ENCODE peak calls at places on chromosomes 7 and 10, in four cellular contexts. S, I, P and M are unnamed samples.

GRCh38 chr7:2123360-2123759 is 109.4 kb downstream of the MAD1L1 start:
- DNase-seq in I (peak; percentile 54), S (no peak), P (no peak), M (peak; percentile 94)

GRCh38 chr10:48506147-48506917 is 98.5 kb downstream of the ARHGAP22 start:
- DNase-seq in P (no peak), I (no peak), S (peak; percentile 34), M (no peak)

GRCh38 chr7:5622746-5623145 is 158.7 kb downstream of the RNF216 start:
- DNase-seq in I (no peak), S (no peak), P (no peak), M (no peak)

GRCh38 chr10:11280187-11280932 is 262.7 kb downstream of the CELF2 start:
- DNase-seq in P (no peak), S (no peak), I (no peak), M (no peak)

GRCh38 chr10:43110318-43111071 is 27.8 kb upstream of the CSGALNACT2 start:
- DNase-seq in P (no peak), I (no peak), S (no peak), M (no peak)

GRCh38 chr7:127789031-127789430 is 137.0 kb downstream of the SND1 start:
- DNase-seq in I (no peak), P (no peak), S (no peak), M (no peak)

GRCh38 chr7:1965579-1966294 is 267.0 kb downstream of the MAD1L1 start:
- DNase-seq in P (no peak), I (no peak), S (no peak), M (no peak)

GRCh38 chr10:90862908-90863514 is 5.2 kb upstream of the HTR7 start:
- DNase-seq in S (peak; percentile 13), P (no peak), I (no peak), M (no peak)

GRCh38 chr7:128892521-128893250 is 17.8 kb downstream of the KCP start:
- DNase-seq in I (no peak), S (no peak), P (no peak), M (no peak)

GRCh38 chr10:85642421-85643170 is 724.0 kb downstream of the GRID1 start:
- DNase-seq in S (no peak), I (peak; percentile 6), P (no peak), M (no peak)

GRCh38 chr7:6640246-6640721 is 3.2 kb downstream of the ZNF316 start:
- DNase-seq in S (no peak), P (no peak), I (no peak), M (no peak)

GRCh38 chr7:44977956-44978355 is 859 bp downstream of the MYO1G start:
- DNase-seq in I (no peak), S (peak; percentile 37), P (no peak), M (peak; percentile 55)

GRCh38 chr7:139753693-139754111 is 24.1 kb downstream of the HIPK2 start:
- DNase-seq in I (peak; percentile 26), P (no peak), S (no peak), M (no peak)

GRCh38 chr10:22816298-22816653 is 101.9 kb upstream of the PIP4K2A start:
- DNase-seq in I (no peak), P (no peak), S (no peak), M (no peak)

GRCh38 chr7:108016841-108017775 is 14.1 kb upstream of the LAMB1 start:
- DNase-seq in P (no peak), S (peak; percentile 14), I (no peak), M (peak; percentile 24)

GRCh38 chr10:70476249-70477035 is 2.1 kb upstream of the PALD1 start:
- DNase-seq in I (no peak), S (no peak), P (no peak), M (no peak)

GRCh38 chr10:115937756-115938032 is 335.3 kb downstream of the GFRA1 start:
- DNase-seq in P (no peak), I (no peak), S (no peak), M (peak; percentile 36)

GRCh38 chr10:92844746-92845145 is 3.6 kb upstream of the EXOC6 start:
- DNase-seq in S (no peak), I (no peak), P (no peak), M (no peak)

GRCh38 chr10:106573106-106573505 is 591.4 kb downstream of the SORCS1 start:
- DNase-seq in I (no peak), P (no peak), S (no peak), M (no peak)